ENCODE peak calls at places on chromosomes 4 and X, in nine cellular contexts. One of them, this sample, is unnamed.

GRCh38 chrX:130799393-130799792 is 103.6 kb downstream of the ENOX2 start:
- DNase-seq in cardiac muscle cell: no peak
- DNase-seq in activated gamma-delta T cell treated with Interleukin-2 at 50 U/mL for 16 hours: no peak
- DNase-seq in GM23248: peak; percentile 49
- DNase-seq in neural progenitor cell: no peak
- DNase-seq in fibroblast of mammary gland: peak; percentile 55
- DNase-seq in astrocyte of the spinal cord: peak; percentile 5
- DNase-seq in posterior vena cava: no peak
- DNase-seq in adipocyte: no peak
- DNase-seq in this sample: no peak

GRCh38 chrX:86002076-86002896 is 45.1 kb downstream of the CHM start:
- DNase-seq in adipocyte: no peak
- DNase-seq in neural progenitor cell: peak; percentile 87
- DNase-seq in astrocyte of the spinal cord: peak; percentile 60
- DNase-seq in fibroblast of mammary gland: peak; percentile 17
- DNase-seq in posterior vena cava: no peak
- DNase-seq in activated gamma-delta T cell treated with Interleukin-2 at 50 U/mL for 16 hours: no peak
- DNase-seq in GM23248: no peak
- DNase-seq in cardiac muscle cell: peak; percentile 19
- DNase-seq in this sample: peak; percentile 1

GRCh38 chr4:166594326-166594946 is 639.9 kb downstream of the SPOCK3 start:
- DNase-seq in GM23248: peak; percentile 28
- DNase-seq in cardiac muscle cell: peak; percentile 77
- DNase-seq in activated gamma-delta T cell treated with Interleukin-2 at 50 U/mL for 16 hours: no peak
- DNase-seq in astrocyte of the spinal cord: peak; percentile 64
- DNase-seq in adipocyte: peak; percentile 74
- DNase-seq in neural progenitor cell: peak; percentile 75
- DNase-seq in posterior vena cava: no peak
- DNase-seq in fibroblast of mammary gland: peak; percentile 41
- DNase-seq in this sample: peak; percentile 3

GRCh38 chr4:73499996-73500765 is 18.6 kb downstream of the AFM start:
- DNase-seq in adipocyte: peak; percentile 9
- DNase-seq in neural progenitor cell: no peak
- DNase-seq in astrocyte of the spinal cord: peak; percentile 27
- DNase-seq in activated gamma-delta T cell treated with Interleukin-2 at 50 U/mL for 16 hours: no peak
- DNase-seq in cardiac muscle cell: no peak
- DNase-seq in GM23248: peak; percentile 2
- DNase-seq in fibroblast of mammary gland: no peak
- DNase-seq in posterior vena cava: no peak
- DNase-seq in this sample: no peak

GRCh38 chrX:13899607-13900006 is 82.7 kb upstream of the GPM6B start:
- DNase-seq in GM23248: peak; percentile 86
- DNase-seq in astrocyte of the spinal cord: peak; percentile 67
- DNase-seq in activated gamma-delta T cell treated with Interleukin-2 at 50 U/mL for 16 hours: no peak
- DNase-seq in adipocyte: peak; percentile 68
- DNase-seq in neural progenitor cell: no peak
- DNase-seq in fibroblast of mammary gland: peak; percentile 99
- DNase-seq in cardiac muscle cell: no peak
- DNase-seq in posterior vena cava: no peak
- DNase-seq in this sample: no peak

GRCh38 chr4:8580321-8581093 is at the start of gene GPR78:
- DNase-seq in neural progenitor cell: peak; percentile 96
- DNase-seq in fibroblast of mammary gland: peak; percentile 42
- DNase-seq in astrocyte of the spinal cord: peak; percentile 39
- DNase-seq in GM23248: peak; percentile 71
- DNase-seq in posterior vena cava: peak; percentile 87
- DNase-seq in adipocyte: peak; percentile 69
- DNase-seq in cardiac muscle cell: peak; percentile 93
- DNase-seq in activated gamma-delta T cell treated with Interleukin-2 at 50 U/mL for 16 hours: no peak
- DNase-seq in this sample: peak; percentile 68

GRCh38 chr4:109588176-109588575 is 28.1 kb downstream of the MCUB start:
- DNase-seq in activated gamma-delta T cell treated with Interleukin-2 at 50 U/mL for 16 hours: peak; percentile 11
- DNase-seq in astrocyte of the spinal cord: no peak
- DNase-seq in posterior vena cava: no peak
- DNase-seq in cardiac muscle cell: no peak
- DNase-seq in adipocyte: no peak
- DNase-seq in GM23248: peak; percentile 45
- DNase-seq in fibroblast of mammary gland: peak; percentile 40
- DNase-seq in neural progenitor cell: no peak
- DNase-seq in this sample: no peak

GRCh38 chr4:58192217-58192616 is 1082.0 kb upstream of the IGFBP7 start:
- DNase-seq in posterior vena cava: no peak
- DNase-seq in cardiac muscle cell: no peak
- DNase-seq in GM23248: no peak
- DNase-seq in adipocyte: no peak
- DNase-seq in neural progenitor cell: no peak
- DNase-seq in fibroblast of mammary gland: no peak
- DNase-seq in astrocyte of the spinal cord: no peak
- DNase-seq in activated gamma-delta T cell treated with Interleukin-2 at 50 U/mL for 16 hours: no peak
- DNase-seq in this sample: no peak

GRCh38 chr4:24855741-24856140 is 57.1 kb downstream of the CCDC149 start:
- DNase-seq in cardiac muscle cell: no peak
- DNase-seq in astrocyte of the spinal cord: no peak
- DNase-seq in neural progenitor cell: no peak
- DNase-seq in adipocyte: peak; percentile 43
- DNase-seq in activated gamma-delta T cell treated with Interleukin-2 at 50 U/mL for 16 hours: no peak
- DNase-seq in fibroblast of mammary gland: no peak
- DNase-seq in GM23248: no peak
- DNase-seq in posterior vena cava: no peak
- DNase-seq in this sample: no peak

GRCh38 chrX:155086202-155086840 is 15.0 kb downstream of the BRCC3 start:
- DNase-seq in posterior vena cava: no peak
- DNase-seq in GM23248: peak; percentile 33
- DNase-seq in cardiac muscle cell: peak; percentile 42
- DNase-seq in adipocyte: peak; percentile 50
- DNase-seq in activated gamma-delta T cell treated with Interleukin-2 at 50 U/mL for 16 hours: peak; percentile 22
- DNase-seq in astrocyte of the spinal cord: peak; percentile 26
- DNase-seq in neural progenitor cell: peak; percentile 66
- DNase-seq in fibroblast of mammary gland: peak; percentile 48
- DNase-seq in this sample: peak; percentile 57

This sample was measured in erythroblast.